ENCODE peak calls at places on chromosomes 5 and 9, in seven cellular contexts. One of them, this sample, is unnamed.

GRCh38 chr5:112374818-112375217 is 44.3 kb downstream of the EPB41L4A start:
- DNase-seq in CD8-positive, alpha-beta memory T cell: no peak
- DNase-seq in substantia nigra: no peak
- DNase-seq in HuH-7: no peak
- DNase-seq in Karpas-422: no peak
- DNase-seq in iPS DF 19.7: no peak
- DNase-seq in fibroblast of mammary gland: no peak
- DNase-seq in this sample: no peak

GRCh38 chr9:104747565-104748358 is at the start of gene NIPSNAP3A:
- DNase-seq in CD8-positive, alpha-beta memory T cell: peak; percentile 89
- DNase-seq in HuH-7: peak; percentile 85
- DNase-seq in fibroblast of mammary gland: peak; percentile 56
- DNase-seq in substantia nigra: peak; percentile 97
- DNase-seq in iPS DF 19.7: no peak
- DNase-seq in Karpas-422: peak; percentile 93
- DNase-seq in this sample: peak; percentile 44

GRCh38 chr5:73485715-73486114 is 12.5 kb upstream of the BTF3 start:
- DNase-seq in Karpas-422: no peak
- DNase-seq in HuH-7: no peak
- DNase-seq in substantia nigra: no peak
- DNase-seq in fibroblast of mammary gland: no peak
- DNase-seq in iPS DF 19.7: no peak
- DNase-seq in CD8-positive, alpha-beta memory T cell: no peak
- DNase-seq in this sample: no peak

GRCh38 chr5:156528673-156529072 is 201.7 kb downstream of the SGCD start:
- DNase-seq in Karpas-422: no peak
- DNase-seq in fibroblast of mammary gland: no peak
- DNase-seq in HuH-7: no peak
- DNase-seq in substantia nigra: no peak
- DNase-seq in CD8-positive, alpha-beta memory T cell: no peak
- DNase-seq in iPS DF 19.7: no peak
- DNase-seq in this sample: no peak

GRCh38 chr9:115672477-115673316 is 480.9 kb upstream of the PAPPA start:
- DNase-seq in CD8-positive, alpha-beta memory T cell: no peak
- DNase-seq in iPS DF 19.7: no peak
- DNase-seq in Karpas-422: no peak
- DNase-seq in substantia nigra: no peak
- DNase-seq in HuH-7: no peak
- DNase-seq in fibroblast of mammary gland: peak; percentile 97
- DNase-seq in this sample: peak; percentile 46

GRCh38 chr5:2897276-2897990 is 146.0 kb upstream of the IRX2 start:
- DNase-seq in CD8-positive, alpha-beta memory T cell: no peak
- DNase-seq in substantia nigra: no peak
- DNase-seq in HuH-7: no peak
- DNase-seq in iPS DF 19.7: no peak
- DNase-seq in fibroblast of mammary gland: no peak
- DNase-seq in Karpas-422: no peak
- DNase-seq in this sample: no peak

GRCh38 chr5:126780165-126780827 is 3.4 kb downstream of the LMNB1 start:
- DNase-seq in Karpas-422: peak; percentile 77
- DNase-seq in CD8-positive, alpha-beta memory T cell: peak; percentile 61
- DNase-seq in fibroblast of mammary gland: peak; percentile 83
- DNase-seq in HuH-7: peak; percentile 49
- DNase-seq in iPS DF 19.7: no peak
- DNase-seq in substantia nigra: no peak
- DNase-seq in this sample: no peak

GRCh38 chr5:78211052-78211451 is 83.4 kb downstream of the AP3B1 start:
- DNase-seq in iPS DF 19.7: no peak
- DNase-seq in Karpas-422: no peak
- DNase-seq in substantia nigra: no peak
- DNase-seq in fibroblast of mammary gland: no peak
- DNase-seq in CD8-positive, alpha-beta memory T cell: no peak
- DNase-seq in HuH-7: no peak
- DNase-seq in this sample: no peak

GRCh38 chr5:59069438-59070079 is 486.7 kb downstream of the RAB3C start:
- DNase-seq in CD8-positive, alpha-beta memory T cell: no peak
- DNase-seq in substantia nigra: no peak
- DNase-seq in fibroblast of mammary gland: peak; percentile 100
- DNase-seq in HuH-7: no peak
- DNase-seq in Karpas-422: no peak
- DNase-seq in iPS DF 19.7: no peak
- DNase-seq in this sample: no peak

GRCh38 chr5:96140496-96140895 is 178.8 kb upstream of the ELL2 start:
- DNase-seq in substantia nigra: no peak
- DNase-seq in CD8-positive, alpha-beta memory T cell: no peak
- DNase-seq in HuH-7: no peak
- DNase-seq in fibroblast of mammary gland: no peak
- DNase-seq in iPS DF 19.7: no peak
- DNase-seq in Karpas-422: no peak
- DNase-seq in this sample: no peak

GRCh38 chr5:172616730-172617129 is 24.3 kb upstream of the NEURL1B start:
- DNase-seq in Karpas-422: no peak
- DNase-seq in substantia nigra: no peak
- DNase-seq in iPS DF 19.7: no peak
- DNase-seq in CD8-positive, alpha-beta memory T cell: no peak
- DNase-seq in fibroblast of mammary gland: peak; percentile 43
- DNase-seq in HuH-7: no peak
- DNase-seq in this sample: no peak

GRCh38 chr5:58401701-58402100 is 58.2 kb downstream of the PLK2 start:
- DNase-seq in substantia nigra: no peak
- DNase-seq in HuH-7: no peak
- DNase-seq in fibroblast of mammary gland: no peak
- DNase-seq in iPS DF 19.7: no peak
- DNase-seq in Karpas-422: no peak
- DNase-seq in CD8-positive, alpha-beta memory T cell: no peak
- DNase-seq in this sample: no peak

This sample was measured in NT2/D1.